ENCODE peak calls at places on chromosome 9, in seven cellular contexts. P is mammary epithelial cell, M is GM23338, T is astrocyte, C is neuronal stem cell, O is fibroblast of lung, J is PC-3. L is an unnamed sample.
A peak's percentile ranks its signal among the peaks of the same experiment; 100 is the strongest.

GRCh38 chr9:92170848-92171247 is 55.6 kb upstream of the SPTLC1 start:
- DNase-seq in P (no peak), M (no peak), T (no peak), C (no peak), O (no peak), J (no peak), L (no peak)

GRCh38 chr9:3922846-3923245 is 377.0 kb downstream of the GLIS3 start:
- DNase-seq in P (no peak), M (no peak), T (peak; percentile 51), C (no peak), O (peak; percentile 53), J (no peak), L (no peak)

GRCh38 chr9:26677965-26678745 is 214.4 kb downstream of the CAAP1 start:
- DNase-seq in P (peak; percentile 23), M (no peak), T (no peak), C (no peak), O (peak; percentile 1), J (peak; percentile 44), L (no peak)

GRCh38 chr9:4862506-4863250 is 69.9 kb downstream of the RCL1 start:
- DNase-seq in P (no peak), M (no peak), T (no peak), C (no peak), O (no peak), J (no peak), L (no peak)

GRCh38 chr9:124215956-124216355 is 41.8 kb upstream of the NEK6 start:
- DNase-seq in P (no peak), M (no peak), T (no peak), C (no peak), O (no peak), J (no peak), L (no peak)

GRCh38 chr9:136138566-136138965 is 19.9 kb upstream of the TMEM250 start:
- DNase-seq in P (no peak), M (peak; percentile 97), T (no peak), C (peak; percentile 56), O (peak; percentile 7), J (peak; percentile 58), L (peak; percentile 66)

GRCh38 chr9:7313389-7313788 is 486.2 kb downstream of the DMAC1 start:
- DNase-seq in P (no peak), M (no peak), T (no peak), C (no peak), O (no peak), J (no peak), L (no peak)

GRCh38 chr9:137459147-137459600 is at the start of gene NSMF:
- DNase-seq in P (peak; percentile 84), M (peak; percentile 96), T (peak; percentile 66), C (peak; percentile 92), O (peak; percentile 80), J (peak; percentile 91), L (peak; percentile 98)

GRCh38 chr9:83572524-83572923 is 34.3 kb upstream of the FRMD3 start:
- DNase-seq in P (peak; percentile 24), M (no peak), T (peak; percentile 59), C (no peak), O (peak; percentile 64), J (no peak), L (peak; percentile 28)

GRCh38 chr9:79687131-79687447 is 115.3 kb downstream of the TLE4 start:
- DNase-seq in P (no peak), M (no peak), T (no peak), C (no peak), O (peak; percentile 34), J (no peak), L (no peak)

GRCh38 chr9:116789097-116789496 is 102.0 kb downstream of the TRIM32 start:
- DNase-seq in P (no peak), M (peak; percentile 21), T (no peak), C (no peak), O (no peak), J (no peak), L (peak; percentile 14)

GRCh38 chr9:132201139-132201538 is 39.3 kb downstream of the NTNG2 start:
- DNase-seq in P (no peak), M (no peak), T (no peak), C (no peak), O (no peak), J (no peak), L (no peak)

GRCh38 chr9:135882011-135882410 is 25.3 kb downstream of the CAMSAP1 start:
- DNase-seq in P (no peak), M (no peak), T (no peak), C (no peak), O (no peak), J (no peak), L (no peak)

GRCh38 chr9:84375954-84376353 is 35.4 kb upstream of the SLC28A3 start:
- DNase-seq in P (no peak), M (no peak), T (no peak), C (no peak), O (no peak), J (no peak), L (no peak)

GRCh38 chr9:94853887-94854286 is 127.4 kb downstream of the AOPEP start:
- DNase-seq in P (peak; percentile 81), M (no peak), T (peak; percentile 47), C (no peak), O (peak; percentile 54), J (peak; percentile 69), L (peak; percentile 28)

GRCh38 chr9:17742065-17742464 is 163.2 kb downstream of the SH3GL2 start:
- DNase-seq in P (no peak), M (peak; percentile 90), T (no peak), C (peak; percentile 15), O (no peak), J (peak; percentile 61), L (no peak)

GRCh38 chr9:105026451-105026850 is 98.5 kb upstream of the ABCA1 start:
- DNase-seq in P (peak; percentile 41), M (no peak), T (peak; percentile 73), C (no peak), O (peak; percentile 81), J (peak; percentile 21), L (no peak)

GRCh38 chr9:76394896-76395244 is 644 bp upstream of the RFK start:
- DNase-seq in P (no peak), M (peak; percentile 54), T (no peak), C (no peak), O (no peak), J (peak; percentile 30), L (peak; percentile 66)

GRCh38 chr9:134708672-134709038 is 67.1 kb downstream of the COL5A1 start:
- DNase-seq in P (no peak), M (no peak), T (no peak), C (no peak), O (no peak), J (no peak), L (no peak)

GRCh38 chr9:134709512-134710270 is 68.1 kb downstream of the COL5A1 start:
- DNase-seq in P (no peak), M (no peak), T (peak; percentile 60), C (no peak), O (peak; percentile 77), J (no peak), L (peak; percentile 73)

GRCh38 chr9:134707031-134707680 is 65.6 kb downstream of the COL5A1 start:
- DNase-seq in P (no peak), M (no peak), T (peak; percentile 62), C (no peak), O (peak; percentile 76), J (no peak), L (peak; percentile 92)

GRCh38 chr9:134706522-134706921 is 64.9 kb downstream of the COL5A1 start:
- DNase-seq in P (no peak), M (no peak), T (no peak), C (no peak), O (no peak), J (no peak), L (no peak)

DNA sequence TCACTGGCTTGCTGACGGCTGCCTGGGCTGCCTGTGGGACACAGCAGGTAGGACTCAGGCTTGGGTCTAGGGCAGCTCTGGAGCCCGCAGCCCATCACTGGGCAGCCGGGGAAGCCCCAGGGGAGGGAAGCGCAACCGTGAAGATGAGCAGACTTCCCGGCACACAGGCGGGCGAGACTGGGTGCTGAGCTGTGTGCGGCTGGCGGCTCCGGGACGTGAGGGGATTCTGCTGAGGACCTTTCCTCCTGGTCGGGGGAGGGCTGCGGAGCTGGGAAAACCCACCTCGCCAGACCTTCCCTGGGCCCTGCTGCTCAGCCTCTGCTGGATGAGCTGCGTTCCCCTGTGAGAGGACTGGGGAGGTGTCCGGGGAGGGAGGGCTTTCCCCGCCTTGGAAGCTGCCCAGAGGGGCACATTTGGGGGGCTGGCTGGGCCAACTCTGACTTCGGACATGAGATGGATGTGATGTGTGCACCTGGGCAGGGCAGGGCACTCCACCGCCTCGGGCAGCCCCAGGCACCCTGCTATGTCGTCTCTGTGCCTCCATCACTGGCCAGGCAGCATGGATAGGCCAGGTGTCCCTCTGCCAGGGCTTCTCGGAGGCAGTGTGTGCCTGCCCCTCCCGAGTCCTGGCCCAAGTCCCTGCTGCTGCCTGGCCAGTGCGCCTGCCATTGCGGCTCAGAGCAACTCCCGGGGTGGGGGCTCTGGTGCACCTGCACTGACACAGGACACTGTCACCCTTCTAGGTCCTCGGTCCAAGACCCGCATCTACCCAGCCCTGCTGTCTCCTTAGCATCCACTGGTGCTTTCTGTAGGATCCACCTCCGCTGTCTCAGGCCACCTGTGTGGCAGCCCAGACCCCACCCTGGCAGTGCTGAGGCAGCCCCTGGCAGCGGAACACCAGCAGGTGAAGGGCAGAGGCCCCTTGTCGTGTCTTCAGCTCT is 66.4 kb downstream of the COL5A1 start:
- DNase-seq in P (no peak), M (no peak), T (no peak), C (no peak), O (no peak), J (no peak), L (no peak)
- H3K4me1 ChIP-seq in P (no peaks in the 10 kb centered on the region), M (no peaks in the 10 kb centered on the region), T (peaks cover 37% of the 10 kb centered on the region), C (no peaks in the 10 kb centered on the region), O (peaks cover 14% of the 10 kb centered on the region), J (no peaks in the 10 kb centered on the region), L (peaks cover 50% of the 10 kb centered on the region)

DNA sequence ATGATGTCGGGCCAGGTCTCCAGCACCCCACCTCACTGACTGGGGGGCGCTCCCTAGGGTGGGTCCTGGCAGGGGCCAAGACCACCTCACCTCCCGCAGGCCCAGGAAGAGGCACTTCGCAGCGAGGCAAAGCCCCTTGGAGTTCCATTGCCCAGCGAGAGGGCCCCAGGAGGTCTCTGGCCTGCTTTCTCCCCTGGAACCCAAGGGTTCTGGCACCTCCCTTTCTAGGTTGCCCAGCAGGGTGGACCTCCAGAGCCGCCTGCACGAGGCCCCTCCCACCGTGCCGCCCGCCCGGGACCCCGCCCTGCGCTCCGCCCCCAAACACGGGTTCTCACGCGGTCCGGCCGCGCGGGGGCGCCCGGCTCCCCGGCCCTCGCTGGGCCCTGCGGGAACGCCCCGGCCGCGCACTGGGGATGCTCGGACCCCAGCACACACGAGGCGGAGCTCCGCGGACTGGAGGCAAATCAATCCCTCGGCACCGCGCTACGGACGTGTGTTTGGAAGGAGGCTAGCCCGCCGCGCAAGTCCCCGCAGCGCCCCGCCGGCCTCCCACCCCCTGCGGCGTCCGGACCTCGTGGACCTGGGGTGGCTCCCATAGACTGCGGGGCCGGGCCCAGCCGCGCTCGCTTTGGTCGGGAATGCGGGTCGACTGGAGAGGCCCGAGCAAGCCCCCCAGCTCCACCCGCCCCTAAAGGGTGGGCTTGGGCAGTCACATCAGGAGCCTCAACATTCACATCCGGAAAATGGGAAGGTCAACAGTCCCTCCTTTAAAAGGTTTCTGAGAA is 99.5 kb upstream of the LMX1B start:
- DNase-seq in P (peak; percentile 30), M (peak; percentile 87), T (no peak), C (peak; percentile 69), O (peak; percentile 31), J (peak; percentile 30), L (peak; percentile 78)
- H2AFZ ChIP-seq in P (peak overlapping the region; percentile 80), M (peak overlapping the region; percentile 94), T (peak overlapping the region; percentile 54), C (peak overlapping the region; percentile 85), O (peak overlapping the region; percentile 27), J (no peak overlapping the region), L (no peak overlapping the region)

GRCh38 chr9:113568481-113569321 is 105.2 kb downstream of the RGS3 start:
- DNase-seq in P (no peak), M (no peak), T (no peak), C (no peak), O (no peak), J (no peak), L (peak; percentile 48)
- H3K4me1 ChIP-seq in P (peaks cover 79% of the 10 kb centered on the region), M (peaks cover 5% of the 10 kb centered on the region), T (peaks cover 26% of the 10 kb centered on the region), C (peaks cover 24% of the 10 kb centered on the region), O (peaks cover 24% of the 10 kb centered on the region), J (peaks cover 21% of the 10 kb centered on the region), L (peaks cover 43% of the 10 kb centered on the region)

GRCh38 chr9:36401897-36402480 is 1.9 kb upstream of the RNF38 start:
- DNase-seq in P (no peak), M (no peak), T (no peak), C (no peak), O (no peak), J (no peak), L (peak; percentile 18)
- H2AFZ ChIP-seq in P (peak overlapping the region; percentile 78), M (no peak overlapping the region), T (no peak overlapping the region), C (no peak overlapping the region), O (no peak overlapping the region), J (peak overlapping the region; percentile 72), L (peak overlapping the region; percentile 88)

L was measured in hepatocyte.